ENCODE peak calls at places on chromosomes 16 and 17, in ten cellular contexts. R, J, G, I, V, P, B, K, C and F are unnamed samples.

GRCh38 chr17:44967026-44967906 is 837 bp downstream of the C1QL1 start:
- DNase-seq in R (no peak), J (no peak), G (peak; percentile 34), I (no peak), V (no peak), P (no peak), B (no peak), K (no peak), C (peak; percentile 83), F (no peak)

GRCh38 chr16:67939507-67940435 is 3.1 kb upstream of the PSMB10 start:
- DNase-seq in R (no peak), J (no peak), G (no peak), I (no peak), V (no peak), P (peak; percentile 76), B (no peak), K (no peak), C (no peak), F (no peak)

GRCh38 chr16:77758046-77758445 is 30.3 kb upstream of the VAT1L start:
- DNase-seq in R (no peak), J (no peak), G (no peak), I (no peak), V (no peak), P (no peak), B (no peak), K (no peak), C (no peak), F (no peak)

GRCh38 chr16:69064164-69064563 is 41.3 kb upstream of the HAS3 start:
- DNase-seq in R (no peak), J (no peak), G (no peak), I (no peak), V (peak; percentile 47), P (no peak), B (peak; percentile 86), K (no peak), C (no peak), F (no peak)

GRCh38 chr17:36728030-36728991 is 126.9 kb downstream of the MRM1 start:
- DNase-seq in R (no peak), J (no peak), G (no peak), I (no peak), V (no peak), P (no peak), B (no peak), K (no peak), C (peak; percentile 75), F (no peak)

GRCh38 chr17:77644181-77644972 is 314.1 kb upstream of the TNRC6C start:
- DNase-seq in R (no peak), J (no peak), G (no peak), I (no peak), V (no peak), P (no peak), B (no peak), K (no peak), C (peak; percentile 48), F (peak; percentile 72)

GRCh38 chr16:73122604-73123386 is 74.9 kb upstream of the ZFHX3 start:
- DNase-seq in R (peak; percentile 60), J (no peak), G (no peak), I (no peak), V (no peak), P (peak; percentile 62), B (no peak), K (no peak), C (no peak), F (no peak)

GRCh38 chr16:56643080-56643778 is 4.8 kb downstream of the MT1A start:
- DNase-seq in R (peak; percentile 63), J (no peak), G (peak; percentile 59), I (no peak), V (no peak), P (peak; percentile 56), B (peak; percentile 53), K (peak; percentile 59), C (peak; percentile 89), F (peak; percentile 72)

GRCh38 chr17:34917381-34917780 is 43.9 kb downstream of the CCT6B start:
- DNase-seq in R (no peak), J (no peak), G (no peak), I (no peak), V (no peak), P (no peak), B (no peak), K (peak; percentile 54), C (no peak), F (no peak)

GRCh38 chr16:80986557-80986956 is 20.1 kb downstream of the CMC2 start:
- DNase-seq in R (no peak), J (no peak), G (no peak), I (no peak), V (no peak), P (no peak), B (no peak), K (no peak), C (no peak), F (no peak)

GRCh38 chr17:4163951-4164350 is 21.0 kb downstream of the CYB5D2 start:
- DNase-seq in R (peak; percentile 70), J (no peak), G (no peak), I (no peak), V (no peak), P (peak; percentile 56), B (no peak), K (no peak), C (no peak), F (peak; percentile 17)

DNA sequence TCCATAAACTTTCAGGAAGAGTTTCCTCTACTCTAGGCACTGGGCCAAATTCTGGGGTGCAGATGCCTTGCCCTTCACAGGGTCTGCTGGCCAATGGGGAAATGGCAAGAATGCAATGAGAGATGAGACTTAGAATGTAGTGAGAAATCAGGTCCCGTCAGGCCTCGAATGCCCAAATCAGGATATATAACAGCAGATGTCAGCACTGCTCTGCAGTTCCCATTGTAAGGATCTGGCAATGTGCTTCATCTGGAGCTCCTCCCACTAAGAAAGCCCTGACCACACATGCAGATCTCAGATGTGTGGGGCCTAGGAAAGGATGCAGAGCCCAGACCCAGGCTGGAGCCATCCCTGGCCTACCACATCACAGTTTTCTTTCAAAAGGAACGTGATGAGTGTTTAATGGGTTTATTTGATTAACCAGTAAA is 13.9 kb upstream of the LPCAT2 start:
- DNase-seq in R (peak; percentile 92), J (peak; percentile 39), G (peak; percentile 47), I (peak; percentile 87), V (peak; percentile 61), P (peak; percentile 77), B (peak; percentile 32), K (no peak), C (peak; percentile 42), F (no peak)
- TF ChIP-seq CTCF in R (peak; percentile 38), J (no peak), G (peak; percentile 26), I (peak; percentile 29), V (peak; percentile 78), P (no peak), B (peak; percentile 23), K (no peak), C (peak; percentile 20), F (peak; percentile 80)

GRCh38 chr17:29243792-29244191 is 2.9 kb upstream of the CRYBA1 start:
- DNase-seq in R (peak; percentile 57), J (no peak), G (peak; percentile 46), I (no peak), V (no peak), P (peak; percentile 32), B (peak; percentile 39), K (no peak), C (peak; percentile 71), F (no peak)
- TF ChIP-seq CTCF in R (peak; percentile 67), J (peak; percentile 24), G (peak; percentile 50), I (peak; percentile 59), V (peak; percentile 53), P (peak; percentile 54), B (peak; percentile 59), K (no peak), C (peak; percentile 74), F (peak; percentile 72)

GRCh38 chr17:17818088-17818526 is 18.7 kb downstream of the SREBF1 start:
- DNase-seq in R (no peak), J (no peak), G (no peak), I (no peak), V (no peak), P (no peak), B (peak; percentile 43), K (no peak), C (peak; percentile 81), F (no peak)

GRCh38 chr17:17815436-17816200 is 21.2 kb downstream of the SREBF1 start:
- DNase-seq in R (no peak), J (no peak), G (no peak), I (no peak), V (no peak), P (no peak), B (no peak), K (no peak), C (no peak), F (no peak)

GRCh38 chr17:17817552-17817947 is 19.2 kb downstream of the SREBF1 start:
- DNase-seq in R (no peak), J (no peak), G (no peak), I (no peak), V (no peak), P (no peak), B (no peak), K (no peak), C (no peak), F (no peak)

GRCh38 chr17:17816240-17816814 is 20.5 kb downstream of the SREBF1 start:
- DNase-seq in R (no peak), J (no peak), G (no peak), I (no peak), V (no peak), P (no peak), B (no peak), K (no peak), C (no peak), F (peak; percentile 91)

GRCh38 chr17:17816831-17817551 is 19.8 kb downstream of the SREBF1 start:
- DNase-seq in R (no peak), J (no peak), G (no peak), I (no peak), V (no peak), P (no peak), B (no peak), K (no peak), C (no peak), F (no peak)
- TF ChIP-seq CTCF in R (peak; percentile 4), J (no peak), G (no peak), I (peak; percentile 10), V (no peak), P (no peak), B (no peak), K (no peak), C (peak; percentile 49), F (peak; percentile 24)

DNA sequence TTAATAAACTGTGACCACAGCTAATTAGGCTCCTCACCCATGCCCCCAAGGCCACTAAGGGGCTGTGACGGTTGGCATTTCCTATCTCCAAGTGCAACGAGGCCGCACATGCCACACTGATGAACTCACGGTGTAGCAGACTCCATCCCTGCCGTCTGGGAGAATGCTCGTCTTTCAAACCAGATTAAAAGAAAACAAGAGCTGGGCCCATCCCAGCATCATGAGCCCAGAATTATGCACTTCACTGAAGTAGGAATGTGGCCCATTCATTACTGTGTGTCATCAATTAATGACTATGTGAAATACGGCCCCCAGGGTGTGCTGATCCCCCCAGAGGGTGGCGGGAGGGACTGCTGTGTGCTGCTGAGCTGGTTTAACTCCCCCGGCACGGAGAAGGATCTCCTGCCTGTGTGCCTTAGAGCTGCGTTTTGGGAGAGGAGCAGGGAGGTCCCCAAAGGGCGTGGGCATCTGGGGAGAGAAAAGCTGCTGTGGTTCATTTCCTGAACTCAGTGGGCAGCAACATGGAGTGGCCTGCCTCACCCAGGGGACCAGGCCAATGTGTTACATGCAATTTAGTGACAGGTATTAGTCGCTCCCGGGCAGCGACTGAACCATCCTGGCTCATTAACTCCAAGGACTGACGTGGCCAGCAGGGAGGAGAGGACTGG is 194.5 kb downstream of the FOXL1 start:
- DNase-seq in R (peak; percentile 80), J (no peak), G (peak; percentile 85), I (peak; percentile 7), V (no peak), P (no peak), B (peak; percentile 4), K (peak; percentile 73), C (no peak), F (no peak)
- TF ChIP-seq CTCF in R (no peak), J (no peak), G (peak; percentile 8), I (no peak), V (no peak), P (no peak), B (no peak), K (no peak), C (no peak), F (peak; percentile 43)

GRCh38 chr16:22634913-22635312 is 124.2 kb downstream of the NPIPB5 start:
- DNase-seq in R (no peak), J (no peak), G (no peak), I (no peak), V (no peak), P (no peak), B (no peak), K (no peak), C (peak; percentile 93), F (no peak)
- TF ChIP-seq CTCF in R (no peak), J (no peak), G (no peak), I (no peak), V (no peak), P (no peak), B (no peak), K (no peak), C (no peak), F (no peak)